ENCODE peak calls at places on chromosome 18, in four cellular contexts. S is CD8-positive, alpha-beta memory T cell; H is cardiac muscle cell; P is psoas muscle. Y is an unnamed sample. For H3K27me3 and H3K4me1, the result is how much of the 10 kb centered on the place peaks cover.

GRCh38 chr18:47109720-47110119 is 40.6 kb downstream of the HDHD2 start:
- DNase-seq in S (no peak), P (no peak), H (no peak), Y (no peak)

GRCh38 chr18:23885750-23886149 is 128.8 kb upstream of the TTC39C start:
- DNase-seq in H (no peak), S (no peak), P (no peak), Y (no peak)

GRCh38 chr18:79395761-79396404 is at the start of gene NFATC1:
- DNase-seq in P (peak), S (peak), H (peak), Y (peak)

GRCh38 chr18:9599328-9599727 is 15.0 kb downstream of the PPP4R1 start:
- DNase-seq in H (no peak), P (no peak), S (no peak), Y (no peak)

GRCh38 chr18:79299711-79300110 is 96.0 kb upstream of the NFATC1 start:
- DNase-seq in H (no peak), S (no peak), P (no peak), Y (no peak)

GRCh38 chr18:32661486-32662299 is 111.1 kb downstream of the KLHL14 start:
- DNase-seq in P (no peak), S (no peak), H (no peak), Y (no peak)

GRCh38 chr18:34493566-34494358 is 216.3 kb upstream of the DTNA start:
- DNase-seq in P (peak), H (peak), S (no peak), Y (no peak)

GRCh38 chr18:10317864-10318685 is 136.4 kb upstream of the APCDD1 start:
- DNase-seq in S (no peak), H (no peak), P (no peak), Y (peak)

GRCh38 chr18:48801728-48802542 is 148.8 kb downstream of the SMAD7 start:
- DNase-seq in S (peak), H (no peak), P (no peak), Y (peak)

GRCh38 chr18:34871435-34871834 is 161.3 kb downstream of the DTNA start:
- DNase-seq in H (no peak), S (no peak), P (no peak), Y (no peak)

GRCh38 chr18:58856881-58857280 is 7.8 kb upstream of the ZNF532 start:
- DNase-seq in H (no peak), P (no peak), S (no peak), Y (no peak)

GRCh38 chr18:42484648-42485047 is 529.6 kb downstream of the PIK3C3 start:
- DNase-seq in H (no peak), P (no peak), S (no peak), Y (no peak)

GRCh38 chr18:56565596-56566355 is 72.6 kb downstream of the TXNL1 start:
- DNase-seq in H (no peak), P (no peak), S (no peak), Y (no peak)

GRCh38 chr18:24633121-24633520 is 172.7 kb downstream of the HRH4 start:
- DNase-seq in H (no peak), P (no peak), S (no peak), Y (no peak)

GRCh38 chr18:22067109-22067508 is 102.3 kb upstream of the GATA6 start:
- DNase-seq in P (no peak), H (no peak), S (no peak), Y (no peak)

GRCh38 chr18:26468931-26469340 is 79.4 kb downstream of the KCTD1 start:
- DNase-seq in S (no peak), P (no peak), H (peak), Y (no peak)

GRCh38 chr18:12257996-12258718 is 4.0 kb downstream of the CIDEA start:
- DNase-seq in P (no peak), H (no peak), S (no peak), Y (no peak)

GRCh38 chr18:80105369-80106167 is 3.5 kb upstream of the ADNP2 start:
- DNase-seq in H (no peak), S (no peak), P (no peak), Y (no peak)

GRCh38 chr18:46096651-46097300 is 1.3 kb downstream of the ATP5F1A start:
- DNase-seq in H (no peak), P (no peak), S (no peak), Y (no peak)

GRCh38 chr18:13983506-13983905 is 68.2 kb upstream of the MC2R start:
- DNase-seq in P (no peak), S (no peak), H (no peak), Y (no peak)

GRCh38 chr18:73752546-73752945 is 395.1 kb downstream of the FBXO15 start:
- DNase-seq in H (no peak), P (no peak), S (no peak), Y (peak)

GRCh38 chr18:11925800-11926481 is 17.8 kb upstream of the MPPE1 start:
- DNase-seq in P (no peak), S (no peak), H (no peak), Y (no peak)

GRCh38 chr18:56431551-56431950 is 206.8 kb downstream of the TXNL1 start:
- DNase-seq in S (no peak), P (no peak), H (no peak), Y (no peak)

GRCh38 chr18:79770501-79770815 is 27.3 kb upstream of the KCNG2 start:
- DNase-seq in H (no peak), P (no peak), S (peak), Y (no peak)

GRCh38 chr18:55780591-55781071 is 192.6 kb upstream of the TCF4 start:
- DNase-seq in P (no peak), S (no peak), H (no peak), Y (no peak)

GRCh38 chr18:22250591-22250996 is 81.2 kb downstream of the GATA6 start:
- DNase-seq in H (no peak), P (no peak), S (no peak), Y (no peak)

GRCh38 chr18:74450626-74451025 is 6.5 kb downstream of the DIPK1C start:
- DNase-seq in H (no peak), S (no peak), P (no peak), Y (no peak)

GRCh38 chr18:26803643-26804042 is 61.9 kb downstream of the AQP4 start:
- DNase-seq in P (no peak), H (peak), S (no peak), Y (no peak)

GRCh38 chr18:73793386-73793785 is 354.2 kb downstream of the FBXO15 start:
- DNase-seq in S (no peak), H (peak), P (no peak), Y (no peak)

GRCh38 chr18:59846814-59847490 is 52.8 kb upstream of the PMAIP1 start:
- DNase-seq in H (no peak), P (no peak), S (no peak), Y (peak)

GRCh38 chr18:79795446-79795845 is 2.3 kb upstream of the KCNG2 start:
- DNase-seq in H (no peak), S (peak), P (no peak), Y (no peak)

GRCh38 chr18:62183578-62184195 is 3.2 kb downstream of the PIGN start:
- DNase-seq in H (peak), P (no peak), S (peak), Y (no peak)

GRCh38 chr18:78724214-78724834 is 255.3 kb upstream of the SALL3 start:
- DNase-seq in H (no peak), S (no peak), P (no peak), Y (no peak)

GRCh38 chr18:331231-331771 is 63.5 kb upstream of the THOC1 start:
- DNase-seq in P (no peak), S (no peak), H (no peak), Y (no peak)

GRCh38 chr18:326846-327245 is 59.0 kb upstream of the THOC1 start:
- DNase-seq in S (no peak), H (peak), P (no peak), Y (no peak)

GRCh38 chr18:332007-332406 is 64.2 kb upstream of the THOC1 start:
- DNase-seq in P (peak), S (no peak), H (no peak), Y (no peak)

GRCh38 chr18:332721-333513 is 65.1 kb upstream of the THOC1 start:
- DNase-seq in H (no peak), S (no peak), P (peak), Y (no peak)

DNA sequence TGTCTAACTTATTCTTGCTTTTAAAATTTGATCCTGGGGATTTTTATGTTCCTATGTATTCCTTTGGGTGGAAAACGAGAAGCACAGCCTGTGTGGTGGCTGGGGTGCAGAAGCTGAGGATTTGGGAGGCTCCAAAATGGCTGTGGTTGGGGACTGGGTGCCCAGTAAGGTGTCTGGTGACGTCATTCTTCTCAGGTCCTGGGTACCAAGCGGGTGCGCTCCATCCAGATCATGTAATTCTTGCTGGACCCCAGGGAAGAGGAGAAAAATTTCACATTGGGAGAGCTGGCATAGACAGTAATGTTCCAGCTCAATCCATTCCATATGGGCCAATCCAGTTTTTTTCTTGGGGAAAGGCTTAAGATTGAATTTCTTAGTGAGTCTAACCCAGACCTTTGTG is 61.1 kb upstream of the THOC1 start:
- DNase-seq in P (no peak), H (no peak), S (no peak), Y (no peak)
- H3K27me3 ChIP-seq in P (under half), H (under half), S (under half), Y (under half)

GRCh38 chr18:57786038-57786437 is 17.1 kb downstream of the ATP8B1 start:
- DNase-seq in S (no peak), H (no peak), P (no peak), Y (no peak)
- H3K4me1 ChIP-seq in S (under half), H (under half), P (half or more), Y (under half)

DNA sequence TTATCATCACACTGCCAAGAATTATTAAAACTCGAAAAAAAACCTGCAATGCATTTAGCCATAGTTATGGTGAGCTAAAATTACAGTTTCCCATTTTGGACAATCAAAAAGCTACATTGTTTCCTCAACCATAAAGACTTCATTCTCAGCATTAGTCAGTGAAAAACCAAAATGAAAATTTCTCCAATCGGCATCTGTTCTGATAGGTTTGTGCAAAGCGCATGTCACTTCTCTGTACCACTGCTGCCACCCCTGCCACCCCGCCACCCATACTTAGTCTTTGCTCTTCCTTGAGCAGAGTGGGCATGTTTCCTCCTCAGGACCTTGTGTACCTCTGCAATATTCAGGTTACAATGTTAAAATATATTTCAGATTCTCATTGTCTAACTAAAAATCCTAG is 7.1 kb upstream of the ZBTB14 start:
- DNase-seq in S (no peak), H (no peak), P (no peak), Y (no peak)
- H3K27me3 ChIP-seq in S (under half), H (under half), P (under half), Y (under half)

DNA sequence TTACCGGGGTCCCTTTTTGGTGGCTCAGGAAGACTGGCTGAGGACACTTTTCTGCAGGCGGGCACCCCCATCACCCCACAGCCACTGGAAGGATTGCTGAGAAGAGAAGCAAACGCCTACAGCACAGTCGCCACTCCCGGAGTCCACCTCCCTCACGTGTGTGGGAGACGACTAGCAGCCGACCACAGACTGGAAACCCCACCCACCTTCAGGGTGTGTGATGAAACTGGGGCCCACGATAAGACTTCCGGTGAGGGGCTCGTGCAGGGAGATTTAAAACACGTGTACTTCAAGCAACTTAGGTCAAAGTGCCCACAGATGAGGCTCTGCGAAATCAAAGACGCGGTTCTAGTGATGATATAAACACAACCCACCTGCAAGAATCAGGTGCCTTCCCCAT is 26.3 kb downstream of the MBP start:
- DNase-seq in S (peak), H (no peak), P (no peak), Y (no peak)
- H3K4me1 ChIP-seq in S (half or more), H (under half), P (half or more), Y (half or more)

DNA sequence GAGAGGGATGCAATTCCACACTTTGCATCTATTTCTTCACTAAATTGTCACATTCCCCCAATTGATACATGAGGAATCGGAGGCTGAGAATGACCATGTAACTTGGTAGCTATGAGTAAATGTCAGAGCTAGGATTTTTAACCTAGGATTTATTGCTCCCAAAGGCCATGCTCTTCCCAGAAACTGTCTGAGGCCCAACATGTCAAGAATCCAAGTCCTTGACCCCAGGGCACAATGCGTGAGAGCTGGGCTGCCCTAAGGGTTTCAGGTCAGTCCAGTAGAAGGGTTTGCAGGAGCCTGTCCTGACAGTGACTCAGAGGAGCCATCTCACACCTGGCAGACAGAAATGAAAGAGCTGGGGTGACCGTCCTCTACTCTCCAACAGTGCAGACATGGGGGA is 30.3 kb downstream of the LRRC30 start:
- DNase-seq in S (no peak), H (no peak), P (no peak), Y (no peak)
- H3K27me3 ChIP-seq in S (under half), H (under half), P (under half), Y (under half)

DNA sequence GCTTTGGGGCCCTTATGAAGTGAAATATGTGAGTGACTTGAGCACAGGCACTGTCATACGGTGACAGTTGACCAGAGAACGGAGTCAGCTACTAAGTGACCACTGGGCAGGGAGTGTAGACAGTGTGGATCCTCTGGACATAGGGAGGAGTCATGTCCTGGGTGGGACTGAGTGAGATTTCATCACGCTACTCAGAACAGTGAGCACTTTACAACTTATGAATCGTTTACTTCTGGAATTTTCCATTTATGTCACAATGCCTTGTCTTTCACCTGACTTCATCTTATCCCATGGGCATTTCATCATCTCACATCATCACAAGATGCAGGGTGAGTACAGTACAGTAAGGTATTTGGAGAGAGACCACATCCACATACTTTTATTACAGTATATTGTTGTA is 29.0 kb downstream of the PTPRM start:
- DNase-seq in P (no peak), H (no peak), S (no peak), Y (no peak)
- H3K4me1 ChIP-seq in P (half or more), H (under half), S (under half), Y (under half)

DNA sequence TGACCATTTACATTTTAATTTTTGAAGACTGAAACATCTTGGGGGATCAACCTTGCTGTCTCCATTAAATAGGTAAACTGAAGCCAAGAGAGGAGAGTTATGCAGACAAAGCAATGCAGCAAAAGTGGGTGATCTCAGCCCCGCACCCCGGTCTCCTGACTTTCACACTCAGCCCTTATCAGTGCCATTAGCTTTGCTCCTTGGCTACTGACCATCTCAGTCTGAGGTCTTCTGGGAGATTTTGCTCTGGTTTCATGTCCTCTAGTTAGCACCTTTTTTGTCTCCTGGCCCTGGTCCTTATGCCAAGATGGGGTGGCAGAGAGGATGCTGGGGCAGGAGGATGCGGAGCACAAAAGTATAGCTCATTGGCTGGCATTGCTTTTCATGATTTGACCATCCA is 61.4 kb downstream of the SETBP1 start:
- DNase-seq in H (no peak), P (no peak), S (no peak), Y (no peak)
- H3K27me3 ChIP-seq in H (under half), P (under half), S (under half), Y (under half)

DNA sequence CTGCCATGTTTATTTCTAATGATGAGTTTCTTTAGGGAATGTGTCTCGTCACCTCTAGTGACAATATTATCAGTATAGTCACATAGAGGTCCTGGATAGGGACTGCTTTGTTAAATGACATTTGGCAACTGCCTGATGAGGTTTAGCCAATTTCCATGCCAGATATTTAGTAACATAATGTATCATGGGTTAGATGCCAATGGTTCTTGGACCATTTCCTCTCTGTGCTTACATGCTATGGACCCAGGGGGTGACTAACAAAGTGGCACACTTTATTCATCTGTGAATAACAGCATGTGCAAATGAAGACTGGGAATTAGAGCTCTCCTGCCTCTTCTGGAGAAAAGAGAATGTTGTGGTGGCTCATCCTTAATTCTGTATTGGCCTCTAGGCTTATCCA is 56.2 kb upstream of the RAB27B start:
- DNase-seq in S (no peak), P (no peak), H (no peak), Y (no peak)
- H3K4me1 ChIP-seq in S (under half), P (under half), H (under half), Y (under half)

GRCh38 chr18:49980869-49981268 is 167.5 kb upstream of the ACAA2 start:
- DNase-seq in S (no peak), P (no peak), H (no peak), Y (no peak)
- H3K27me3 ChIP-seq in S (under half), P (under half), H (under half), Y (under half)

DNA sequence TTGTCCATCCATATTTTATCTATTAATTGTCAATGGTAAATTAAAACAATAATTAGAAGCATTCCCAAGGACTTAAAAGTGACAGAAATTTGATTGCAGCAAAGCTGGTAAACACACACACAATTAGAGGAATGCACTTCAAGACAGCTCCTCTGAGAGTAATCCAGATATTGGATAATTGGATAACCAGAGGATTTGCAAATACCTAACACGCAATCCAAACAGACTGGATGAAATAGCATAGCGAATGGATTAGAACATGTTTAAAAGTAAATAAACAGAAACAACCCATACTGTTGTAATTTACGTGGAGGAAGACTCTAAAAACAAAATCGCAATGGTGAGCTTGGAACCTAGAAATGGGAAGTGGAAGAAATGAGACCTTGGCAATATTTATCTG is 239.8 kb downstream of the METTL4 start:
- DNase-seq in S (no peak), H (no peak), P (no peak), Y (no peak)
- H3K4me1 ChIP-seq in S (under half), H (under half), P (under half), Y (under half)